ENCODE peak calls at places on chromosome 13, in five cellular contexts. F, B, U, T and I are unnamed samples.

GRCh38 chr13:113305208-113305607 is 8.2 kb downstream of the LAMP1 start:
- DNase-seq in F (peak), B (no peak), U (no peak), T (no peak), I (no peak)

GRCh38 chr13:45267215-45267614 is 66.4 kb upstream of the KCTD4 start:
- DNase-seq in F (no peak), B (no peak), U (no peak), T (no peak), I (no peak)

GRCh38 chr13:83878691-83879410 is 3.4 kb downstream of the SLITRK1 start:
- DNase-seq in F (no peak), B (no peak), U (no peak), T (peak), I (no peak)

GRCh38 chr13:23790591-23791170 is 98.5 kb downstream of the MIPEP start:
- DNase-seq in F (peak), B (no peak), U (no peak), T (no peak), I (peak)

GRCh38 chr13:112729408-112729807 is 39.6 kb downstream of the ATP11A start:
- DNase-seq in F (no peak), B (no peak), U (no peak), T (no peak), I (no peak)

GRCh38 chr13:22866221-22866620 is 314.6 kb upstream of the SGCG start:
- DNase-seq in F (no peak), B (no peak), U (no peak), T (no peak), I (no peak)

GRCh38 chr13:111492341-111492945 is 172.0 kb downstream of the TEX29 start:
- DNase-seq in F (no peak), B (no peak), U (no peak), T (no peak), I (no peak)

GRCh38 chr13:48485447-48485846 is 47.4 kb downstream of the RCBTB2 start:
- DNase-seq in F (no peak), B (no peak), U (no peak), T (no peak), I (no peak)

GRCh38 chr13:98528663-98529064 is 48.2 kb downstream of the STK24 start:
- DNase-seq in F (peak), B (no peak), U (no peak), T (no peak), I (no peak)

GRCh38 chr13:21420706-21421105 is 38.4 kb downstream of the ZDHHC20 start:
- DNase-seq in F (peak), B (no peak), U (no peak), T (no peak), I (no peak)

GRCh38 chr13:112687836-112688559 is 1.8 kb upstream of the ATP11A start:
- DNase-seq in F (no peak), B (no peak), U (no peak), T (no peak), I (no peak)

GRCh38 chr13:49625392-49626137 is 2.7 kb upstream of the ARL11 start:
- DNase-seq in F (no peak), B (no peak), U (peak), T (no peak), I (no peak)

GRCh38 chr13:98489446-98490194 is 87.3 kb downstream of the STK24 start:
- DNase-seq in F (no peak), B (no peak), U (no peak), T (no peak), I (no peak)

GRCh38 chr13:34346626-34347025 is 528.7 kb downstream of the RFC3 start:
- DNase-seq in F (no peak), B (no peak), U (no peak), T (no peak), I (no peak)

GRCh38 chr13:92362717-92363116 is 863.9 kb upstream of the GPC6 start:
- DNase-seq in F (peak), B (no peak), U (no peak), T (no peak), I (no peak)

GRCh38 chr13:24694907-24695306 is 14.7 kb downstream of the ATP12A start:
- DNase-seq in F (no peak), B (no peak), U (no peak), T (no peak), I (no peak)

GRCh38 chr13:94119360-94119936 is 360.0 kb downstream of the DCT start:
- DNase-seq in F (no peak), B (no peak), U (peak), T (no peak), I (no peak)

GRCh38 chr13:24842533-24843278 is 78.7 kb downstream of the RNF17 start:
- DNase-seq in F (no peak), B (no peak), U (no peak), T (no peak), I (no peak)

GRCh38 chr13:42970824-42971669 is 21.0 kb downstream of the EPSTI1 start:
- DNase-seq in F (peak), B (peak), U (peak), T (peak), I (no peak)

GRCh38 chr13:40120781-40121180 is 465.3 kb downstream of the COG6 start:
- DNase-seq in F (no peak), B (no peak), U (no peak), T (no peak), I (no peak)
- H3K4me3 ChIP-seq in F (no peak), B (no peak), U (no peak), T (no peak), I (no peak)

GRCh38 chr13:100394005-100394695 is 194.4 kb downstream of the GGACT start:
- DNase-seq in F (peak), B (no peak), U (no peak), T (no peak), I (peak)
- H3K4me3 ChIP-seq in F (no peak), B (no peak), U (no peak), T (no peak), I (peak)

DNA sequence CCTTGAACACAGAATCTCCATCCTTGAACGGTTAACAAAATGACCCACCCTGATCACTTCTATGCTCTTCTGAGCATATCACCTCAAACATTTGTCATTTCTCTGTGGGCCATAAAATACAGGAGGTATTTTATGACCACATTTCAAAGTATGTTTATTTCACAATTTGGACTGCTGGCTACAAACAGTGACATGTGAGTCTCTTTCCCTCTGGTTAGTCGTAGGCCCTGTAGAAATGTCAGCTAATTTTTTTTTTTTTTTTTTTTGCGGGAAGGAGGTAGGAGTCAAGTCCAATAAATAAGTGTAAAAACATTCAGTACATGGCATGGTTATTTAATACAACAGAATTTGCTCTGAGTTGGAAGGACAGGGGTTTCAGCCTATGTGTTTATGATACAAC is 70.7 kb downstream of the FOXO1 start:
- DNase-seq in F (no peak), B (no peak), U (no peak), T (no peak), I (no peak)
- H3K4me3 ChIP-seq in F (no peak), B (no peak), U (no peak), T (no peak), I (no peak)

GRCh38 chr13:106498158-106498557 is 37.3 kb downstream of the EFNB2 start:
- DNase-seq in F (no peak), B (no peak), U (no peak), T (no peak), I (no peak)
- H3K4me3 ChIP-seq in F (no peak), B (no peak), U (no peak), T (no peak), I (no peak)

GRCh38 chr13:26050568-26051230 is 1.1 kb downstream of the SHISA2 start:
- DNase-seq in F (peak), B (no peak), U (no peak), T (peak), I (no peak)
- H3K4me3 ChIP-seq in F (peak), B (no peak), U (peak), T (peak), I (peak)